ENCODE peak calls at places on chromosomes 13 and 19, in four cellular contexts. One of them, this sample, is unnamed. For H3K4me1, the result is how much of the 10 kb centered on the place peaks cover.

GRCh38 chr13:62453761-62454160 is 1038.1 kb upstream of the PCDH20 start:
- DNase-seq in heart right ventricle: no peak
- DNase-seq in psoas muscle: no peak
- DNase-seq in thoracic aorta: no peak
- DNase-seq in this sample: no peak

GRCh38 chr13:41554626-41555386 is 97.5 kb downstream of the RGCC start:
- DNase-seq in heart right ventricle: no peak
- DNase-seq in psoas muscle: no peak
- DNase-seq in thoracic aorta: no peak
- DNase-seq in this sample: no peak

GRCh38 chr13:76048675-76049396 is 412.7 kb downstream of the LMO7 start:
- DNase-seq in heart right ventricle: no peak
- DNase-seq in thoracic aorta: no peak
- DNase-seq in psoas muscle: no peak
- DNase-seq in this sample: no peak

GRCh38 chr19:10001899-10002298 is 8.4 kb downstream of the COL5A3 start:
- DNase-seq in heart right ventricle: peak
- DNase-seq in thoracic aorta: no peak
- DNase-seq in psoas muscle: peak
- DNase-seq in this sample: no peak

GRCh38 chr19:29956855-29957254 is 14.8 kb downstream of the URI1 start:
- DNase-seq in heart right ventricle: no peak
- DNase-seq in psoas muscle: no peak
- DNase-seq in thoracic aorta: no peak
- DNase-seq in this sample: no peak

GRCh38 chr19:15810335-15810734 is 5.1 kb downstream of the OR10H1 start:
- DNase-seq in psoas muscle: no peak
- DNase-seq in heart right ventricle: no peak
- DNase-seq in thoracic aorta: no peak
- DNase-seq in this sample: no peak

GRCh38 chr19:38892841-38893240 is 6.6 kb downstream of the SIRT2 start:
- DNase-seq in psoas muscle: no peak
- DNase-seq in heart right ventricle: no peak
- DNase-seq in thoracic aorta: no peak
- DNase-seq in this sample: no peak

GRCh38 chr19:10911579-10912363 is 16.7 kb downstream of the YIPF2 start:
- DNase-seq in psoas muscle: no peak
- DNase-seq in thoracic aorta: no peak
- DNase-seq in heart right ventricle: no peak
- DNase-seq in this sample: no peak

GRCh38 chr13:43054803-43055802 is 31.7 kb downstream of the DNAJC15 start:
- DNase-seq in heart right ventricle: peak
- DNase-seq in psoas muscle: no peak
- DNase-seq in thoracic aorta: no peak
- DNase-seq in this sample: no peak

GRCh38 chr19:55016017-55016416 is 22.0 kb downstream of the GP6 start:
- DNase-seq in psoas muscle: no peak
- DNase-seq in heart right ventricle: no peak
- DNase-seq in thoracic aorta: no peak
- DNase-seq in this sample: no peak

GRCh38 chr13:96075953-96076543 is 13.9 kb upstream of the HS6ST3 start:
- DNase-seq in heart right ventricle: no peak
- DNase-seq in psoas muscle: no peak
- DNase-seq in thoracic aorta: no peak
- DNase-seq in this sample: no peak

GRCh38 chr13:74850893-74851292 is 631.1 kb downstream of the TBC1D4 start:
- DNase-seq in heart right ventricle: no peak
- DNase-seq in psoas muscle: no peak
- DNase-seq in thoracic aorta: no peak
- DNase-seq in this sample: no peak

GRCh38 chr19:52516191-52516590 is 11.3 kb upstream of the ZNF808 start:
- DNase-seq in psoas muscle: no peak
- DNase-seq in heart right ventricle: no peak
- DNase-seq in thoracic aorta: no peak
- DNase-seq in this sample: no peak

GRCh38 chr19:49458567-49458903 is 5.5 kb downstream of the ALDH16A1 start:
- DNase-seq in psoas muscle: no peak
- DNase-seq in thoracic aorta: no peak
- DNase-seq in heart right ventricle: no peak
- DNase-seq in this sample: no peak
- H3K4me1 ChIP-seq in psoas muscle: under half
- H3K4me1 ChIP-seq in thoracic aorta: under half
- H3K4me1 ChIP-seq in heart right ventricle: under half
- H3K4me1 ChIP-seq in this sample: under half

GRCh38 chr13:84649853-84650252 is 767.6 kb upstream of the SLITRK1 start:
- DNase-seq in thoracic aorta: no peak
- DNase-seq in heart right ventricle: no peak
- DNase-seq in psoas muscle: no peak
- DNase-seq in this sample: no peak

GRCh38 chr13:84651288-84651687 is 769.0 kb upstream of the SLITRK1 start:
- DNase-seq in thoracic aorta: no peak
- DNase-seq in psoas muscle: no peak
- DNase-seq in heart right ventricle: no peak
- DNase-seq in this sample: no peak

GRCh38 chr13:84645196-84646071 is 763.2 kb upstream of the SLITRK1 start:
- DNase-seq in thoracic aorta: no peak
- DNase-seq in heart right ventricle: no peak
- DNase-seq in psoas muscle: no peak
- DNase-seq in this sample: no peak

GRCh38 chr13:84653915-84654534 is 771.8 kb upstream of the SLITRK1 start:
- DNase-seq in heart right ventricle: peak
- DNase-seq in thoracic aorta: no peak
- DNase-seq in psoas muscle: no peak
- DNase-seq in this sample: no peak

DNA sequence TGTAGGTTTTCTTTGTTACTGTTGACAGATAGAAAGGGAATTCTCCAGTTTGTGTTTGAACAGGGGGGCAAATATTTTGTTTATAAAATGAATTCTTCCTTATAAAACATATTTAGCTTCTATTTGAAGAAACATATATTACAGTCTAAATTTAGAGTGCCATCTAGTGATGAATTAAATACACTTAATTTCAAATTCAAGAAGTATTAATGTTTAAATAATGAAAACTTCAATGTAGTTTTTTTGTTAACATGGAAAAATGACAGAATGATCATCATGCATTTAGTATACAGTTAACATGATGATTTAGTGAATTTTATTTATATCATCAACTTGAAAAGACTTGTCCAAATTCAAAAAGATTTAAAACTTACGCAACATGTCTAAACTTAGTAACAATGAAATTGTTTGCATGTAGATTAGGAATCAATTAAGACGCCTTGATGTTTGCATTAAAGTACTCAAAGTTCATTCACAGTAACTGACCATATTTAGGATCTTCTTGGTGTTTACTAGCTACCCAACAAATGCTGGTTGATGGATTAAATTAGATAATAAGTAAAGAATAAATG is 765.9 kb upstream of the SLITRK1 start:
- DNase-seq in thoracic aorta: no peak
- DNase-seq in heart right ventricle: no peak
- DNase-seq in psoas muscle: no peak
- DNase-seq in this sample: no peak
- TF ChIP-seq CTCF in thoracic aorta: peak
- TF ChIP-seq CTCF in heart right ventricle: no peak
- TF ChIP-seq CTCF in psoas muscle: no peak
- TF ChIP-seq CTCF in this sample: no peak

DNA sequence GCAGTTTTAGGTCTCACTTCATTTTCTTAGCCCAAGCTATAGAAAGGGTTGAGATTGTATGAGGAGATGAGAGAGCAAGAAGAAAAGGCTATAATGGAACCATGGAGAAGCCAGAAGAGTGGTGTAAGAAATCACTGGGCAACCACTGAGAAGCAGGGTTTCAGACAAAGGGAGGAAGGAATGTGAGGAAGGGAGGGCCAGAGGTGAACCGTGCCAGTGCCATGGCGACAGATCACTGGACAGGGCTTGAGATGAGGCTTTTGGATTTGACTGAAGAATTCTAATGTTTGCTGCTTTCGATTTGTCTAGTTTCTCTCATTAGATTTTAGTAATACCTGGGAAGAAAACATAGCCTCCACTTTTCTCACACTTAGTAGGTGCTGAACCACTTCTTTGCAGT is 6.3 kb upstream of the GPR183 start:
- DNase-seq in thoracic aorta: no peak
- DNase-seq in heart right ventricle: no peak
- DNase-seq in psoas muscle: no peak
- DNase-seq in this sample: no peak
- H3K4me1 ChIP-seq in thoracic aorta: under half
- H3K4me1 ChIP-seq in heart right ventricle: under half
- H3K4me1 ChIP-seq in psoas muscle: under half
- H3K4me1 ChIP-seq in this sample: under half

GRCh38 chr13:90360785-90361184 is 986.7 kb upstream of the MIR17HG start:
- DNase-seq in psoas muscle: no peak
- DNase-seq in heart right ventricle: no peak
- DNase-seq in thoracic aorta: no peak
- DNase-seq in this sample: no peak

GRCh38 chr13:90362718-90363117 is 984.8 kb upstream of the MIR17HG start:
- DNase-seq in psoas muscle: no peak
- DNase-seq in heart right ventricle: no peak
- DNase-seq in thoracic aorta: no peak
- DNase-seq in this sample: no peak

DNA sequence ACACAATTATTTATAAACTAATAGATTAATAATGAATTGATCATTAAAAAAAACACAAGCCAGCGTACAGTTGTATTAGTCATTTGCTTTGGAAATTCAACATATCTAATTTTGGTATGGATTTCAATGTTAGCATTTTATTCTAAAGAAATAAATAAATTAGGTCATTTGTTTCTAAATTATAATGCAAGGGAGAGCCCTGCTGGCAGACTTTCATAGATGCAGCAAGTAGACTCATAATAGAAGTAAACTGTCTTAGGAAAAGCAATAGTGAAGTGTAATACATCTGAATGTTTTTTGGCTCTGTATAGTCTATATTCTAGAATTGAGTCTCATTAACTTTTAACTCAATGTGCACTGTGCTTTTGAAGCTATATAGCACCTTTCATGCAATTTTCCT is 982.4 kb upstream of the MIR17HG start:
- DNase-seq in psoas muscle: no peak
- DNase-seq in thoracic aorta: no peak
- DNase-seq in heart right ventricle: no peak
- DNase-seq in this sample: no peak
- TF ChIP-seq CTCF in psoas muscle: no peak
- TF ChIP-seq CTCF in thoracic aorta: no peak
- TF ChIP-seq CTCF in heart right ventricle: peak
- TF ChIP-seq CTCF in this sample: no peak

DNA sequence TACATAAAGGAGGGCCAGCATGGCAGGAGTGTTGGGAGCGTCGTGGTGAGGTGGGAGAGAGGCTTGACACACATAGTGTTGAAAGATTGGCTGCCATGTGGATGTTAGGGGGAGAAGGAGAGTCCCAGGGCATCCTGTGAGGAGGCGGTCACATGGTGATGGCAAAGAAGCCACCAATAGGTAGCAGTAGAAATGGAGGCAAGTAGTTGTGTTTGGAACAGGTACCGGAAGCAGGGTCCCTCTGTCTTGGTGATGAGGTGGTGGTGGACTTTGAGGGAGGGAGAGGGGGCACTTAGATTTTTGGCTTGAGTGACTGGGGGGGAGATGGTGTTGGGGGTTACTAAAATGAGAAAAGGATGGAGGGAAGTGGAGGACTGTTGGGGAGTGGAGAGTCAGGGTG is 193.2 kb upstream of the RNF113B start:
- DNase-seq in heart right ventricle: no peak
- DNase-seq in thoracic aorta: no peak
- DNase-seq in psoas muscle: no peak
- DNase-seq in this sample: no peak
- H3K4me1 ChIP-seq in heart right ventricle: under half
- H3K4me1 ChIP-seq in thoracic aorta: under half
- H3K4me1 ChIP-seq in psoas muscle: under half
- H3K4me1 ChIP-seq in this sample: under half